ENCODE peak calls at places on chromosome 7, in seven cellular contexts. G, F, Z, A, J, Q and N are unnamed samples.

GRCh38 chr7:44286618-44287487 is 38.5 kb downstream of the CAMK2B start:
- DNase-seq in A (no peak), F (no peak), J (no peak), Q (peak), G (no peak), Z (no peak), N (no peak)

GRCh38 chr7:132518102-132518838 is 58.0 kb downstream of the PLXNA4 start:
- DNase-seq in Q (peak), F (peak), Z (no peak), G (no peak), J (peak), A (peak), N (no peak)

GRCh38 chr7:44375236-44375699 is 49.9 kb upstream of the CAMK2B start:
- DNase-seq in Q (peak), A (no peak), J (peak), G (no peak), F (no peak), Z (no peak), N (no peak)

GRCh38 chr7:149284343-149284742 is 22.3 kb downstream of the ZNF783 start:
- DNase-seq in Z (no peak), G (no peak), F (no peak), A (no peak), J (no peak), Q (no peak), N (no peak)

GRCh38 chr7:121023683-121024507 is 35.4 kb downstream of the CPED1 start:
- DNase-seq in Z (no peak), J (no peak), F (peak), Q (no peak), G (no peak), A (no peak), N (no peak)

GRCh38 chr7:31562002-31562401 is 48.1 kb downstream of the ITPRID1 start:
- DNase-seq in J (no peak), Q (no peak), A (no peak), G (no peak), F (no peak), Z (no peak), N (no peak)

GRCh38 chr7:144516729-144517128 is 113.2 kb upstream of the NOBOX start:
- DNase-seq in Z (no peak), A (no peak), F (no peak), J (no peak), Q (no peak), G (no peak), N (no peak)

GRCh38 chr7:93757421-93757820 is 133.1 kb downstream of the TFPI2 start:
- DNase-seq in A (no peak), G (no peak), Q (no peak), F (no peak), J (no peak), Z (no peak), N (no peak)

GRCh38 chr7:159004411-159004810 is 140.3 kb downstream of the VIPR2 start:
- DNase-seq in Q (no peak), G (no peak), F (no peak), J (no peak), Z (no peak), A (no peak), N (no peak)

GRCh38 chr7:132291446-132291845 is 284.8 kb downstream of the PLXNA4 start:
- DNase-seq in Q (no peak), G (no peak), J (peak), F (no peak), Z (no peak), A (no peak), N (no peak)

GRCh38 chr7:108310351-108310750 is 145.9 kb downstream of the NRCAM start:
- DNase-seq in F (peak), G (no peak), Z (no peak), J (no peak), A (no peak), Q (no peak), N (no peak)

GRCh38 chr7:128167316-128167691 is 73.8 kb upstream of the LEP start:
- DNase-seq in G (no peak), F (no peak), Z (no peak), J (no peak), Q (peak), A (no peak), N (no peak)
- H3K4me3 ChIP-seq in G (peak), F (no peak), Z (peak), J (no peak), Q (peak), A (no peak), N (peak)

GRCh38 chr7:99034932-99035722 is 108.8 kb downstream of the SMURF1 start:
- DNase-seq in F (no peak), G (no peak), Z (no peak), J (no peak), Q (no peak), A (no peak), N (no peak)

GRCh38 chr7:99031496-99031895 is 112.4 kb downstream of the SMURF1 start:
- DNase-seq in Z (no peak), J (no peak), G (no peak), F (no peak), A (no peak), Q (no peak), N (no peak)

GRCh38 chr7:99030951-99031350 is 113.0 kb downstream of the SMURF1 start:
- DNase-seq in J (no peak), F (no peak), A (no peak), G (no peak), Z (no peak), Q (no peak), N (no peak)

GRCh38 chr7:99033765-99034164 is 110.1 kb downstream of the SMURF1 start:
- DNase-seq in Z (no peak), Q (no peak), J (no peak), G (no peak), A (no peak), F (no peak), N (no peak)

DNA sequence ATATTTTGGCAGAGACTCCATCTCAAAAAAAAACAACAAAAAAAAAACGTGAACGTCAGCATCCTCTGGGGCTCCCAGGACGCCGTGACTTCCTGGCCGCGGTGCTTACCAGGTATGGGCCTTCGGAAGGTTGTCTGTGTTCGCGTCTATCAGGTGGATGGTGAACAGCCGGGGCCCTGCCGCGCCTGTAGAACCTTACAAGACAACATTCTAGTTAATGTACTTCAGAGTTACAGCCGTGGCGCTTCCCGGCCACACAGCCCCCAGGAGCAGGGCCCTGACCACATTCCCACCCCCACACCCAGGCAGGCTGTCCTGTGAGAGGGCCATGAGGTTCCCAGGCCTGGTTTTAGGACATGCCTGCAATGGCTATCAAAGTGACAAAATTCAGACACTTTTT is 111.0 kb downstream of the SMURF1 start:
- DNase-seq in G (no peak), Q (no peak), A (no peak), J (no peak), F (no peak), Z (no peak), N (no peak)
- H3K9ac ChIP-seq in G (no peak), Q (no peak), A (no peak), J (no peak), F (no peak), Z (no peak), N (no peak)

DNA sequence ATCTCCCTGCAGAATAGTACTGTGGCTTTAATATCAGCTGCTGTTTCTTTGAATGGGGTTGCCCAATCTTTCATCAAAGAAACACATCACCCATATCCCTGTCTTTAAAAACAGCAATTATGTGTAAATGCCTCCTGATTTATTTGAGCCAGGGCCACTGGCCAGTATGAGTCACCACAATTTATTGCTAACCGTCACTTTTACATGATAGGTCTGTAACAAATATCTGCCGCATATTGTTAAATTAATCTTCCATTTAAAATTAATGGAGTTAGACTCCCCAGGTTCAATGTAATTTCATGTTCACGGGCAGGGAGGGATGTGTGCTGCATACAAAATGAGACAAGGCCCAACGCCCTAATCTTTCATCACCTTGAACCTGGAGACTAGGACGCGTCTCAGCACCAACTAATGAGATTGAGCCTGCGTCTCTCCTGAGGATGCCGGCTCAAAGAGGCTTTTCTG is 673.4 kb downstream of the AUTS2 start:
- DNase-seq in Q (peak), A (no peak), Z (no peak), J (no peak), F (no peak), G (no peak), N (no peak)
- TF ChIP-seq POLR2AphosphoS5 in Q (peak), A (no peak), Z (no peak), J (no peak), F (no peak), G (no peak), N (no peak)

DNA sequence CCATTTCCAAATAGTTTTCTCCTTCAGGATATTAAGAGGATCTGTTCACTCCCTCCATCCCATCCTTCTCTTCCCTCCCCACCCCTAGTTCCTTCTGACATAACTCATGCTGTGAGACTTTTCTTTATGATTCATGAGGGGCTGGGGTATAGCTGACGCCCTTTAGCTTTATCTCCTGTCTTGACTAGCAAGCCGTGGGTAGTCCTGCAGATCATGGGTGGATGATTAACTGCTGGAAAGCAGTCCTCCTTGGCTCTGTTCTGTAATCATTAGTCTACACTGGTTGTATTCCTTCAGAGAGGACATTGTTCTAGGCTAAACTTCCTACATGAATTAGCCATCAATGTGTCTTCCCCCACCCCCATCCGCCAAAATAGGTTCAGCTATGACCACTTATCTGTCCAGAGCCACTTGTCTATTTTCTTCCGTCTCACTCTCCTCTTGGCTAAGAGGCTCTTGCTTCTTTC is 135.4 kb downstream of the LRRC4 start:
- DNase-seq in G (no peak), Q (no peak), A (no peak), J (no peak), Z (no peak), F (no peak), N (no peak)
- H3K4me3 ChIP-seq in G (no peak), Q (no peak), A (no peak), J (no peak), Z (no peak), F (no peak), N (no peak)